ENCODE peak calls at places on chromosomes 5 and 9, in seven cellular contexts. H, Q, N, E, I, O and R are unnamed samples.
A peak's percentile ranks its signal among the peaks of the same experiment; 100 is the strongest.

GRCh38 chr5:14744296-14745187 is 80.0 kb downstream of the OTULIN start:
- DNase-seq in H (no peak), Q (no peak), N (no peak), E (no peak), I (peak; percentile 41), O (no peak), R (no peak)

GRCh38 chr5:93929146-93929545 is 187.7 kb upstream of the POU5F2 start:
- DNase-seq in H (no peak), Q (no peak), N (no peak), E (no peak), I (no peak), O (no peak), R (no peak)

GRCh38 chr9:113886003-113886324 is 9.9 kb downstream of the ZNF618 start:
- DNase-seq in H (no peak), Q (no peak), N (no peak), E (no peak), I (no peak), O (no peak), R (no peak)

GRCh38 chr5:59596586-59597348 is 296.8 kb downstream of the PDE4D start:
- DNase-seq in H (no peak), Q (no peak), N (no peak), E (no peak), I (no peak), O (no peak), R (no peak)

GRCh38 chr5:39218482-39219381 is 631 bp downstream of the FYB1 start:
- DNase-seq in H (no peak), Q (no peak), N (no peak), E (no peak), I (no peak), O (no peak), R (no peak)

GRCh38 chr5:170405822-170406221 is 16.7 kb upstream of the KCNMB1 start:
- DNase-seq in H (no peak), Q (no peak), N (no peak), E (no peak), I (no peak), O (no peak), R (no peak)

GRCh38 chr9:124899845-124900244 is 37.9 kb downstream of the ARPC5L start:
- DNase-seq in H (no peak), Q (no peak), N (peak; percentile 66), E (no peak), I (no peak), O (no peak), R (no peak)

GRCh38 chr9:135992486-135993408 is 31.6 kb upstream of the UBAC1 start:
- DNase-seq in H (no peak), Q (no peak), N (peak; percentile 81), E (peak; percentile 81), I (peak; percentile 81), O (no peak), R (peak; percentile 89)

GRCh38 chr9:95197692-95198271 is 119.7 kb downstream of the FANCC start:
- DNase-seq in H (no peak), Q (no peak), N (no peak), E (no peak), I (no peak), O (no peak), R (no peak)

GRCh38 chr5:136004436-136004835 is 24.4 kb upstream of the TGFBI start:
- DNase-seq in H (no peak), Q (no peak), N (no peak), E (no peak), I (no peak), O (no peak), R (no peak)

GRCh38 chr5:28707706-28708105 is 1669.3 kb upstream of the CDH9 start:
- DNase-seq in H (no peak), Q (no peak), N (no peak), E (no peak), I (no peak), O (no peak), R (no peak)

GRCh38 chr9:134644715-134645606 is 3.4 kb downstream of the COL5A1 start:
- DNase-seq in H (no peak), Q (no peak), N (peak; percentile 44), E (no peak), I (no peak), O (no peak), R (peak; percentile 81)

GRCh38 chr5:80492741-80493140 is 4.8 kb downstream of the FAM151B start:
- DNase-seq in H (no peak), Q (no peak), N (no peak), E (no peak), I (no peak), O (no peak), R (no peak)

GRCh38 chr9:137470785-137471184 is 11.7 kb upstream of the NSMF start:
- DNase-seq in H (no peak), Q (no peak), N (no peak), E (no peak), I (no peak), O (no peak), R (no peak)

GRCh38 chr5:138280915-138281314 is 6.5 kb upstream of the GFRA3 start:
- DNase-seq in H (no peak), Q (no peak), N (no peak), E (no peak), I (no peak), O (no peak), R (no peak)

GRCh38 chr5:141734501-141735231 is 52.6 kb upstream of the ARAP3 start:
- DNase-seq in H (no peak), Q (no peak), N (peak; percentile 47), E (peak; percentile 87), I (no peak), O (no peak), R (peak; percentile 41)

GRCh38 chr5:117888688-117889087 is 1099.7 kb downstream of the DTWD2 start:
- DNase-seq in H (peak; percentile 27), Q (no peak), N (no peak), E (no peak), I (no peak), O (no peak), R (no peak)
- TF ChIP-seq SIN3A in H (no peak), Q (no peak), N (no peak), E (no peak), I (no peak), O (no peak), R (no peak)

GRCh38 chr9:3179716-3180115 is 335.8 kb upstream of the PUM3 start:
- DNase-seq in H (no peak), Q (no peak), N (no peak), E (no peak), I (no peak), O (no peak), R (no peak)
- TF ChIP-seq SIN3A in H (no peak), Q (no peak), N (no peak), E (no peak), I (no peak), O (no peak), R (no peak)

GRCh38 chr5:31809037-31809910 is 170.3 kb downstream of the PDZD2 start:
- DNase-seq in H (no peak), Q (peak; percentile 56), N (peak; percentile 68), E (peak; percentile 75), I (peak; percentile 52), O (peak; percentile 68), R (peak; percentile 82)
- TF ChIP-seq SIN3A in H (no peak), Q (no peak), N (no peak), E (no peak), I (no peak), O (no peak), R (no peak)

GRCh38 chr9:31908891-31909480 is 475.5 kb upstream of the ACO1 start:
- DNase-seq in H (no peak), Q (no peak), N (no peak), E (no peak), I (no peak), O (no peak), R (no peak)
- TF ChIP-seq SIN3A in H (no peak), Q (no peak), N (no peak), E (no peak), I (no peak), O (no peak), R (no peak)